ENCODE peak calls at places on chromosomes 2 and 18, in five cellular contexts. One of them, this sample, is unnamed. For H3K27me3, the result is how much of the 10 kb centered on the place peaks cover.

GRCh38 chr2:24887325-24887874 is 32.6 kb downstream of the ADCY3 start:
- DNase-seq in CD8-positive, alpha-beta memory T cell: no peak
- DNase-seq in astrocyte: no peak
- DNase-seq in MG63: no peak
- DNase-seq in H1: no peak
- DNase-seq in this sample: no peak

GRCh38 chr2:64534363-64534762 is 10.2 kb downstream of the AFTPH start:
- DNase-seq in CD8-positive, alpha-beta memory T cell: no peak
- DNase-seq in astrocyte: no peak
- DNase-seq in MG63: no peak
- DNase-seq in H1: no peak
- DNase-seq in this sample: no peak

GRCh38 chr2:236558999-236559978 is 10.3 kb upstream of the ACKR3 start:
- DNase-seq in CD8-positive, alpha-beta memory T cell: no peak
- DNase-seq in astrocyte: no peak
- DNase-seq in MG63: no peak
- DNase-seq in H1: no peak
- DNase-seq in this sample: no peak

GRCh38 chr2:224369028-224369632 is 32.8 kb downstream of the FAM124B start:
- DNase-seq in CD8-positive, alpha-beta memory T cell: no peak
- DNase-seq in astrocyte: no peak
- DNase-seq in MG63: no peak
- DNase-seq in H1: no peak
- DNase-seq in this sample: peak

GRCh38 chr2:11093467-11093866 is 61.8 kb upstream of the SLC66A3 start:
- DNase-seq in CD8-positive, alpha-beta memory T cell: no peak
- DNase-seq in astrocyte: no peak
- DNase-seq in MG63: no peak
- DNase-seq in H1: no peak
- DNase-seq in this sample: no peak

GRCh38 chr2:199987586-199987985 is 32.2 kb downstream of the MAIP1 start:
- DNase-seq in CD8-positive, alpha-beta memory T cell: no peak
- DNase-seq in astrocyte: no peak
- DNase-seq in MG63: no peak
- DNase-seq in H1: no peak
- DNase-seq in this sample: no peak

GRCh38 chr2:240623531-240624010 is 1.7 kb upstream of the GPR35 start:
- DNase-seq in CD8-positive, alpha-beta memory T cell: peak
- DNase-seq in astrocyte: no peak
- DNase-seq in MG63: no peak
- DNase-seq in H1: no peak
- DNase-seq in this sample: no peak

GRCh38 chr2:72755647-72756423 is 70.0 kb downstream of the EXOC6B start:
- DNase-seq in CD8-positive, alpha-beta memory T cell: no peak
- DNase-seq in astrocyte: peak
- DNase-seq in MG63: peak
- DNase-seq in H1: no peak
- DNase-seq in this sample: no peak

GRCh38 chr2:108911807-108912628 is 77.0 kb downstream of the EDAR start:
- DNase-seq in CD8-positive, alpha-beta memory T cell: no peak
- DNase-seq in astrocyte: no peak
- DNase-seq in MG63: no peak
- DNase-seq in H1: peak
- DNase-seq in this sample: no peak

DNA sequence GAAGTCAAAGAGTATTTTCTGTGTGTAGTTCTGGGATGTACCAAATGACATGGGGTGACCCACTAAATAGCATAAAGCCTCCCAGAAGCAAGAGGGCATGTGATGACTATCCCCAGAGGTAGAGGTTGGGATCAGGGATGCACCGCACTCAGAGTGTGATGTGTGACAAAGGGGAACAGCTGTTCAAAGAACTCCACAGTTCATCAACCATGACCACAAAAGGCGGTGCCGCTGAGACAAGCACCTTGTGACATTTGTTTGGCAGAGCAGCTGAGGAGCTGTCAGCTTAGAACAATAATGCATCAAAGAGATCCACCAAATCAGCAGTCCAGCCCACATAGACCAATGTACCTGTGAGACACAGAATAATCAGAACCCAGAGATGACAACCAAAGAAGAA is 81.3 kb downstream of the VWC2L start:
- DNase-seq in CD8-positive, alpha-beta memory T cell: no peak
- DNase-seq in astrocyte: no peak
- DNase-seq in MG63: no peak
- DNase-seq in H1: no peak
- DNase-seq in this sample: no peak
- H3K4me3 ChIP-seq in CD8-positive, alpha-beta memory T cell: no peak
- H3K4me3 ChIP-seq in astrocyte: no peak
- H3K4me3 ChIP-seq in MG63: no peak
- H3K4me3 ChIP-seq in H1: no peak
- H3K4me3 ChIP-seq in this sample: no peak

GRCh38 chr18:79963658-79964329 is 649 bp upstream of the HSBP1L1 start:
- DNase-seq in CD8-positive, alpha-beta memory T cell: no peak
- DNase-seq in astrocyte: no peak
- DNase-seq in MG63: no peak
- DNase-seq in H1: no peak
- DNase-seq in this sample: no peak

GRCh38 chr18:79962835-79963657 is 1.4 kb upstream of the HSBP1L1 start:
- DNase-seq in CD8-positive, alpha-beta memory T cell: peak
- DNase-seq in astrocyte: no peak
- DNase-seq in MG63: no peak
- DNase-seq in H1: no peak
- DNase-seq in this sample: no peak

GRCh38 chr18:79965119-79965902 is 868 bp downstream of the HSBP1L1 start:
- DNase-seq in CD8-positive, alpha-beta memory T cell: no peak
- DNase-seq in astrocyte: peak
- DNase-seq in MG63: no peak
- DNase-seq in H1: peak
- DNase-seq in this sample: peak

GRCh38 chr18:79962311-79962710 is 2.1 kb upstream of the HSBP1L1 start:
- DNase-seq in CD8-positive, alpha-beta memory T cell: no peak
- DNase-seq in astrocyte: peak
- DNase-seq in MG63: peak
- DNase-seq in H1: no peak
- DNase-seq in this sample: peak

DNA sequence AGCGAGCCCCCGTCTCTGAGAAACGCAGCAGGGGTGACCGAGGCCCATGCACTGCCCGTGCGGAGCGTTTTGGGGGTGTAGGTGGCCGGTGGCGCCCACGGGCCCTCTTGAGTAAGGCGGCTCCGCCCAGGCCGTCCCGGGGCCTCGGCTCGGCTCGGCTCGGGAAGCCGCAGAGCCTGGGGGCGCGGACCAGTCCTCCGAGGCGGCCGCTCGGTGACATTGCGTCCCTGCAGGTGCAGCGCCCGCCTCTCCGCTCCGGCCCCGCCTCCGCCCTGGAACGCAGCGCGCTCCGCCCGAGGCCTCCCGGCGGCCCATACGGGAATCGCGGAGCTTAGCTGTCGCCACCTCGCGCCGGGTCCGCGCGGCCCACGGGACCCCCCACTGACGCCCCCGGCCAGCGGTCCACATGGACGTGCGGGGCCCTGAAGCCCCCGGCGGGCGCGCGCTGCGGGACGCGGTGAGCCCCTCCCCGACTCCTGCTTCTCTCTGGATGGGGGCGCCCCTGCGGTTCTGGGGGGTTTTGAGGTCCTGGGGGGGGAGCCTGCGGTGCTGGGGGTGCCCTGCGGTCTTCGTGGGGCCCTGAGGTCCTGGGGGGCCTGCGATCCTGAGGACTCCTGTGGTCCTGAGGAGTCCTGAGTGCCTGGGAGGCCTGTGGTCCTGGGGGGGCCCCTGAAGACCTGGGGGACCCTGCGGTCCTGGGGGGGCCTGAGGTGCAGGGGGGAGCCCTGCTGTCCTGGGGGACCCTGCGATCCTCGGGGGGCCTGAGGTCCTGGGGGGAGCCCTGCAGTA is at the start of gene HSBP1L1:
- DNase-seq in CD8-positive, alpha-beta memory T cell: peak
- DNase-seq in astrocyte: no peak
- DNase-seq in MG63: no peak
- DNase-seq in H1: peak
- DNase-seq in this sample: no peak
- H3K27me3 ChIP-seq in CD8-positive, alpha-beta memory T cell: under half
- H3K27me3 ChIP-seq in astrocyte: under half
- H3K27me3 ChIP-seq in MG63: under half
- H3K27me3 ChIP-seq in H1: under half
- H3K27me3 ChIP-seq in this sample: under half

GRCh38 chr2:187542123-187542522 is 12.1 kb downstream of the TFPI start:
- DNase-seq in CD8-positive, alpha-beta memory T cell: no peak
- DNase-seq in astrocyte: peak
- DNase-seq in MG63: no peak
- DNase-seq in H1: no peak
- DNase-seq in this sample: peak

GRCh38 chr2:187544371-187545080 is 9.7 kb downstream of the TFPI start:
- DNase-seq in CD8-positive, alpha-beta memory T cell: no peak
- DNase-seq in astrocyte: peak
- DNase-seq in MG63: no peak
- DNase-seq in H1: no peak
- DNase-seq in this sample: peak

GRCh38 chr2:187545238-187545751 is 8.9 kb downstream of the TFPI start:
- DNase-seq in CD8-positive, alpha-beta memory T cell: no peak
- DNase-seq in astrocyte: peak
- DNase-seq in MG63: no peak
- DNase-seq in H1: no peak
- DNase-seq in this sample: no peak

GRCh38 chr2:187541086-187542085 is 12.8 kb downstream of the TFPI start:
- DNase-seq in CD8-positive, alpha-beta memory T cell: no peak
- DNase-seq in astrocyte: peak
- DNase-seq in MG63: peak
- DNase-seq in H1: no peak
- DNase-seq in this sample: peak

DNA sequence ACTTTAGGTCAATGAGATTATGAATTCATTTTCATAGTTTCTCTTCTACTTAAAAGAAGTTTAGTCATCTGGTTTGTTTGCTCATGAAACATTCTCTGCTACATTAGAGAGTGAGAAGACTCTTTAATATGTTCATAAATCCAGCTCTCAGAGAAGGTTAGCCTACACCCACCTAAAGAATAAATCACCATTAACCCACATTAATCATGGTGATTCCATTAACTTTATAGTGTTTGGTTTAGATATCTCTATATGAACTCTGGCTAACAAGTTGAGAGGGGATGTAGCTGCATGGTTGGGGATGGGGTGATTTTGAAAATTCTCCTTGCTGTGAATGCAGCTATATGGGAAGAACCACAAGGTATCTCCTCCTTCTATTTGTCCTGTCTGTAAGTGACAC is 10.7 kb downstream of the TFPI start:
- DNase-seq in CD8-positive, alpha-beta memory T cell: no peak
- DNase-seq in astrocyte: peak
- DNase-seq in MG63: no peak
- DNase-seq in H1: no peak
- DNase-seq in this sample: no peak
- H3K4me3 ChIP-seq in CD8-positive, alpha-beta memory T cell: no peak
- H3K4me3 ChIP-seq in astrocyte: no peak
- H3K4me3 ChIP-seq in MG63: no peak
- H3K4me3 ChIP-seq in H1: no peak
- H3K4me3 ChIP-seq in this sample: no peak

GRCh38 chr2:176164184-176164802 is 7.2 kb downstream of the HOXD3 start:
- DNase-seq in CD8-positive, alpha-beta memory T cell: no peak
- DNase-seq in astrocyte: peak
- DNase-seq in MG63: no peak
- DNase-seq in H1: no peak
- DNase-seq in this sample: no peak
- H3K27me3 ChIP-seq in CD8-positive, alpha-beta memory T cell: half or more
- H3K27me3 ChIP-seq in astrocyte: half or more
- H3K27me3 ChIP-seq in MG63: under half
- H3K27me3 ChIP-seq in H1: half or more
- H3K27me3 ChIP-seq in this sample: half or more

GRCh38 chr2:219627105-219628100 is at the start of gene SLC4A3:
- DNase-seq in CD8-positive, alpha-beta memory T cell: no peak
- DNase-seq in astrocyte: no peak
- DNase-seq in MG63: peak
- DNase-seq in H1: peak
- DNase-seq in this sample: no peak
- H3K4me3 ChIP-seq in CD8-positive, alpha-beta memory T cell: no peak
- H3K4me3 ChIP-seq in astrocyte: peak
- H3K4me3 ChIP-seq in MG63: peak
- H3K4me3 ChIP-seq in H1: peak
- H3K4me3 ChIP-seq in this sample: peak

DNA sequence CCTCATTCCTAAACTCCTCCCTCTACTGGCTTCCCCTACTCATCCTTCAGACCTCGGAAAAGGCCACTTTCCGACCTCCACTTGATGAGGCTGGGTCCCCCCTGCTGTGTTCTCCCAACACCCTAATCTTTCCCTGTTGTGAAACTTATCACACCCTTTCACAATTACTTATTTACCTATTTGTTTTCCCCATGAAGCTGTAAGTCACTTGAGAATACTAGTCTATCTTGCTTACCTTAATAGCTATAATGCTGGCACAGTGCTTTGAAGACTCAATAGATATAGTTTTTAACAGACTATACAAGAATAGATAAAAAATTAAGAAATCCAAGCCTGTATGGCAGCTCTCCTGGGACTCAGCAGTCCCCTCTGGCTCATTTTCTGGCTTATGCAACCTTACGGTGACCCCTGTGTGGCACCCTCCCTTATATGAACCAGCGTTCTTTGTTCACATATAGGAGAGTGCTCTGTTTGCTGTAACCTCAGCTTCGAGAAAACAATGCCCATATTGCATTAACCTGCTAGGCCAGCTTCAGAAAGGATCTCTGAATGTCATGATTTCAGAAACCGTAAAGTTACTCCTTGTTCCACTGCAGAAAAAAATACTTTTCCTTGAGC is 220.4 kb upstream of the PKDCC start:
- DNase-seq in CD8-positive, alpha-beta memory T cell: no peak
- DNase-seq in astrocyte: no peak
- DNase-seq in MG63: no peak
- DNase-seq in H1: no peak
- DNase-seq in this sample: no peak
- H3K27me3 ChIP-seq in CD8-positive, alpha-beta memory T cell: under half
- H3K27me3 ChIP-seq in astrocyte: under half
- H3K27me3 ChIP-seq in MG63: under half
- H3K27me3 ChIP-seq in H1: under half
- H3K27me3 ChIP-seq in this sample: under half

GRCh38 chr2:96710985-96711384 is 28.9 kb downstream of the LMAN2L start:
- DNase-seq in CD8-positive, alpha-beta memory T cell: no peak
- DNase-seq in astrocyte: no peak
- DNase-seq in MG63: no peak
- DNase-seq in H1: no peak
- DNase-seq in this sample: no peak
- H3K4me3 ChIP-seq in CD8-positive, alpha-beta memory T cell: no peak
- H3K4me3 ChIP-seq in astrocyte: no peak
- H3K4me3 ChIP-seq in MG63: no peak
- H3K4me3 ChIP-seq in H1: no peak
- H3K4me3 ChIP-seq in this sample: no peak

GRCh38 chr2:196063773-196064172 is 4.9 kb downstream of the DNAH7 start:
- DNase-seq in CD8-positive, alpha-beta memory T cell: no peak
- DNase-seq in astrocyte: no peak
- DNase-seq in MG63: no peak
- DNase-seq in H1: no peak
- DNase-seq in this sample: no peak

GRCh38 chr2:196059491-196059960 is 9.1 kb downstream of the DNAH7 start:
- DNase-seq in CD8-positive, alpha-beta memory T cell: no peak
- DNase-seq in astrocyte: no peak
- DNase-seq in MG63: peak
- DNase-seq in H1: no peak
- DNase-seq in this sample: no peak
- H3K27me3 ChIP-seq in CD8-positive, alpha-beta memory T cell: under half
- H3K27me3 ChIP-seq in astrocyte: under half
- H3K27me3 ChIP-seq in MG63: under half
- H3K27me3 ChIP-seq in H1: under half
- H3K27me3 ChIP-seq in this sample: under half